ENCODE peak calls at places on chromosome 1, in seven cellular contexts. S is GM23338, M is endothelial cell of umbilical vein, N is HCT116, Q is transverse colon, C is prostate gland, X is sigmoid colon. L is an unnamed sample.

GRCh38 chr1:2229032-2229920 is 1.2 kb downstream of the SKI start:
- DNase-seq in S (peak; percentile 62), M (peak; percentile 67), N (no peak), Q (peak; percentile 77), C (peak; percentile 69), X (peak; percentile 94), L (no peak)

GRCh38 chr1:160658956-160659255 is 12.1 kb upstream of the SLAMF1 start:
- DNase-seq in S (no peak), M (no peak), N (no peak), Q (no peak), C (no peak), X (no peak), L (no peak)

GRCh38 chr1:180975551-180975950 is 47.1 kb downstream of the STX6 start:
- DNase-seq in S (no peak), M (no peak), N (no peak), Q (no peak), C (no peak), X (no peak), L (peak; percentile 96)

GRCh38 chr1:189429610-189430009 is 1048.1 kb downstream of the BRINP3 start:
- DNase-seq in S (peak; percentile 90), M (peak; percentile 35), N (peak; percentile 52), Q (no peak), C (no peak), X (no peak), L (peak; percentile 8)

GRCh38 chr1:226181996-226182714 is 4.4 kb downstream of the ACBD3 start:
- DNase-seq in S (peak; percentile 29), M (peak; percentile 46), N (peak; percentile 39), Q (peak; percentile 46), C (no peak), X (peak; percentile 74), L (peak; percentile 66)

GRCh38 chr1:21368514-21369289 is 71.2 kb upstream of the NBPF3 start:
- DNase-seq in S (peak; percentile 95), M (peak; percentile 92), N (peak; percentile 77), Q (peak; percentile 84), C (peak; percentile 66), X (peak; percentile 92), L (peak; percentile 54)

GRCh38 chr1:67700692-67701410 is 15.8 kb downstream of the GADD45A start:
- DNase-seq in S (peak; percentile 81), M (peak; percentile 88), N (peak; percentile 93), Q (no peak), C (no peak), X (no peak), L (no peak)

GRCh38 chr1:91609571-91609970 is 108.9 kb downstream of the CDC7 start:
- DNase-seq in S (no peak), M (no peak), N (peak; percentile 37), Q (no peak), C (no peak), X (no peak), L (no peak)

GRCh38 chr1:45299981-45300668 is 26.6 kb upstream of the HPDL start:
- DNase-seq in S (peak; percentile 86), M (peak; percentile 83), N (peak; percentile 51), Q (peak; percentile 31), C (no peak), X (peak; percentile 73), L (peak; percentile 50)

GRCh38 chr1:37372740-37373139 is 101.6 kb upstream of the ZC3H12A start:
- DNase-seq in S (no peak), M (no peak), N (no peak), Q (no peak), C (no peak), X (peak; percentile 19), L (no peak)

GRCh38 chr1:196317535-196318522 is 290.4 kb downstream of the KCNT2 start:
- DNase-seq in S (peak; percentile 65), M (peak; percentile 62), N (peak; percentile 32), Q (no peak), C (no peak), X (no peak), L (no peak)

GRCh38 chr1:94623560-94624148 is 82.1 kb upstream of the F3 start:
- DNase-seq in S (peak; percentile 55), M (no peak), N (no peak), Q (no peak), C (no peak), X (no peak), L (no peak)

GRCh38 chr1:201511925-201512539 is 5.1 kb upstream of the CSRP1 start:
- DNase-seq in S (peak; percentile 70), M (peak; percentile 39), N (no peak), Q (peak; percentile 31), C (peak; percentile 79), X (peak; percentile 89), L (peak; percentile 60)

GRCh38 chr1:19946331-19946751 is 22.9 kb upstream of the PLA2G2E start:
- DNase-seq in S (no peak), M (no peak), N (no peak), Q (no peak), C (no peak), X (no peak), L (no peak)

GRCh38 chr1:192654607-192655389 is 18.9 kb downstream of the RGS13 start:
- DNase-seq in S (no peak), M (peak; percentile 30), N (no peak), Q (no peak), C (no peak), X (no peak), L (no peak)

GRCh38 chr1:201708085-201708512 is 120.9 kb upstream of the IPO9 start:
- DNase-seq in S (no peak), M (no peak), N (no peak), Q (no peak), C (no peak), X (peak; percentile 80), L (no peak)

GRCh38 chr1:24743404-24744211 is 1.6 kb upstream of the CLIC4 start:
- DNase-seq in S (peak; percentile 57), M (peak; percentile 39), N (no peak), Q (no peak), C (no peak), X (no peak), L (no peak)

DNA sequence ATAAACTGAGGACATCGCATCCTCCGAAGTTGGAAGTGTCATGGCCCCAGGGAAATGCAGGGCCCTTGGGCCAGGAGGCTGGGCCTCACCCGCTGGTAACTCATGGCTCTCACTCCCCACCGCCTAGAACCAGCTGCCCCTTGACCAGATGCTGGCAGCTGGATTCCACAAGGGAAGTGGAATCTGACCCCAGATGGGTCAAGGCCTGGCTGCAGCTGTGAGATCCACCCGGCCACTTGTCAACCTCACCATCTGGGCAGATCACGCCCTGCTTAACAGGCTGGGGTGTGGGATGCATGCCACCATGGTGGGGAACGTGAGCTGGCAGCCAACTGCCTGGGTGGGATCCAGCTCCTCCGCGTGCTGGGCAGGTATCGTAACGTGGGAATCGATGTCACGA is 25.5 kb downstream of the KCNAB2 start:
- DNase-seq in S (no peak), M (no peak), N (no peak), Q (no peak), C (no peak), X (no peak), L (no peak)
- TF ChIP-seq POLR2AphosphoS5 in S (no peak), M (no peak), N (no peak), Q (no peak), C (no peak), X (no peak), L (no peak)

GRCh38 chr1:228226141-228226874 is 18.5 kb downstream of the OBSCN start:
- DNase-seq in S (no peak), M (no peak), N (no peak), Q (no peak), C (no peak), X (no peak), L (no peak)

GRCh38 chr1:228225740-228226139 is 17.9 kb downstream of the OBSCN start:
- DNase-seq in S (no peak), M (no peak), N (no peak), Q (no peak), C (no peak), X (no peak), L (no peak)

GRCh38 chr1:228228601-228229074 is 20.8 kb downstream of the OBSCN start:
- DNase-seq in S (no peak), M (peak; percentile 22), N (no peak), Q (no peak), C (no peak), X (no peak), L (peak; percentile 34)

GRCh38 chr1:228225165-228225710 is 17.4 kb downstream of the OBSCN start:
- DNase-seq in S (no peak), M (no peak), N (no peak), Q (no peak), C (no peak), X (no peak), L (no peak)

DNA sequence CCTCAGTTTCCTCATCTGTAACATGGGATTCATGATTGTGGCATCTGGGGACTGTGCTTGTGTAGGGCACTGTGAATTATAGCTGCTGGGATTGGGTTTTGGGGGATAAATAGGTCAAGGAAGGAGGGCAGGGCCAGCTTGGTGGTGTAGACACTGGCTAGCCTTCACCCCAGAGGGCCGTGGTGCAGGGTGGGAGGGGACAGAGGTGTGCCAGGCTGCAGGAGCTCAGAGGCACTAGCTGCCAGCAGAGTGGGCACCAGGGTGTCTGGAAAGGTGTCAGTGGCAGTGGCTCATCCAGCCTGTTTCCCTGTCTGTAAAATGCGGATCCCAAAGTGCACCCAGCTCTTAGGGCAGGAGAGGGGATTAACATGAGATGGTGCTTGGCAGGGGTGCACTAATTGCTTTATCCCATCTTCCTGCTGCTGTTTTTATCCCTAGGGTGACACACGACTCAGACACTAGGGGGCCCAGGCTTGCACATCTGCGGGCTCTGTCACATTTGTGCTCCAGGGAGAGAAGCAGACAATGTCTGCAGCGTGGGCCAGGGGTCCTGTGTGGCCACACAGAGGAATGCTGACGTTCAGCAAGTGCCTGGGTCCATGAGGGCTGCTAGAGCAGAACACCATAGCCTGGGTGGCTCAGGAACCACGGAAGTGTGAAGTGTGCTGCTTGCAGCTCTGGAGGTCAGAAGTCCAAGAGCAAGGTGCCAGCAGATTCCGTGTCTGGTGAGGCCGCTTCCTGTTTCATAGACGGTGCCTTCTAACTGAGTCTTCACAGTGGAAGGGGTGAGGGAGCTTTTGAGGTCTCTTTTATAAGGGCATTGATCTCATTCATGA is 19.3 kb downstream of the OBSCN start:
- DNase-seq in S (no peak), M (peak; percentile 15), N (no peak), Q (peak; percentile 57), C (no peak), X (no peak), L (no peak)
- TF ChIP-seq CTCF in S (peak; percentile 9), M (peak; percentile 47), N (peak; percentile 52), Q (peak; percentile 30), C (no peak), X (no peak), L (no peak)

GRCh38 chr1:194990483-194990882 is 1617.8 kb downstream of the KCNT2 start:
- DNase-seq in S (no peak), M (no peak), N (no peak), Q (no peak), C (no peak), X (no peak), L (no peak)
- TF ChIP-seq POLR2AphosphoS5 in S (no peak), M (no peak), N (no peak), Q (no peak), C (no peak), X (no peak), L (no peak)

GRCh38 chr1:229714306-229714705 is 88.3 kb downstream of the URB2 start:
- DNase-seq in S (no peak), M (no peak), N (no peak), Q (no peak), C (no peak), X (no peak), L (no peak)

GRCh38 chr1:229717774-229718173 is 91.7 kb downstream of the URB2 start:
- DNase-seq in S (no peak), M (no peak), N (no peak), Q (no peak), C (no peak), X (no peak), L (no peak)

GRCh38 chr1:229716064-229716463 is 90.0 kb downstream of the URB2 start:
- DNase-seq in S (peak; percentile 86), M (no peak), N (no peak), Q (no peak), C (no peak), X (no peak), L (no peak)

GRCh38 chr1:229716692-229717091 is 90.6 kb downstream of the URB2 start:
- DNase-seq in S (no peak), M (no peak), N (no peak), Q (no peak), C (no peak), X (no peak), L (no peak)

GRCh38 chr1:229714964-229715603 is 89.0 kb downstream of the URB2 start:
- DNase-seq in S (peak; percentile 79), M (peak; percentile 32), N (peak; percentile 37), Q (peak; percentile 48), C (peak; percentile 15), X (no peak), L (no peak)
- TF ChIP-seq CTCF in S (peak; percentile 59), M (peak; percentile 30), N (peak; percentile 63), Q (peak; percentile 31), C (peak; percentile 33), X (no peak), L (peak; percentile 25)